ENCODE peak calls at places on chromosomes 6 and 20, in ten cellular contexts. K is ELR; G is left ventricle myocardium inferior; H is osteoblast; Y is epithelial cell of esophagus; O is effector CD4-positive, alpha-beta T cell; W is astrocyte of the spinal cord; N is activated B cell treated with CpG ODN at 0.5 μM for 24 hours; I is PC-9; F is EL. S is an unnamed sample.

GRCh38 chr6:13478525-13478962 is 8.9 kb downstream of the GFOD1 start:
- DNase-seq in Y (no peak), G (no peak), N (no peak), I (no peak), H (no peak), K (no peak), W (no peak), F (no peak), O (no peak), S (no peak)

GRCh38 chr20:2301164-2301622 is 5.4 kb downstream of the TGM3 start:
- DNase-seq in Y (peak; percentile 22), I (no peak), K (peak; percentile 61), O (no peak), H (no peak), G (peak; percentile 35), F (peak; percentile 60), N (peak; percentile 52), W (no peak), S (no peak)

GRCh38 chr6:146358341-146359046 is 185.1 kb upstream of the RAB32 start:
- DNase-seq in H (peak; percentile 53), Y (peak; percentile 22), G (no peak), F (peak; percentile 32), K (peak; percentile 51), I (no peak), N (no peak), O (no peak), W (peak; percentile 67), S (no peak)

GRCh38 chr6:1286972-1287600 is 24.8 kb upstream of the FOXQ1 start:
- DNase-seq in I (peak; percentile 87), W (peak; percentile 87), K (peak; percentile 95), Y (peak; percentile 98), G (no peak), H (peak; percentile 60), F (peak; percentile 90), N (no peak), O (no peak), S (no peak)

GRCh38 chr20:208937-209566 is 18.0 kb upstream of the DEFB129 start:
- DNase-seq in Y (peak; percentile 80), K (peak; percentile 73), H (peak; percentile 60), W (peak; percentile 61), F (peak; percentile 67), N (no peak), I (peak; percentile 4), G (no peak), O (no peak), S (no peak)

GRCh38 chr20:30168025-30168799 is 1089.3 kb upstream of the DEFB115 start:
- DNase-seq in O (no peak), G (no peak), Y (no peak), N (no peak), I (no peak), K (no peak), H (no peak), F (no peak), W (no peak), S (no peak)

GRCh38 chr6:854405-855073 is 161.6 kb upstream of the EXOC2 start:
- DNase-seq in W (peak; percentile 67), G (no peak), F (peak; percentile 36), O (no peak), I (no peak), N (no peak), H (no peak), K (no peak), Y (no peak), S (no peak)

GRCh38 chr6:39360378-39360777 is 37.9 kb upstream of the KCNK16 start:
- DNase-seq in W (no peak), Y (no peak), I (no peak), F (no peak), G (no peak), H (no peak), O (no peak), K (no peak), N (no peak), S (no peak)

GRCh38 chr20:47334022-47334551 is 22.4 kb downstream of the ZMYND8 start:
- DNase-seq in H (peak; percentile 84), G (no peak), F (peak; percentile 98), Y (peak; percentile 93), N (no peak), W (peak; percentile 96), O (no peak), I (peak; percentile 50), K (peak; percentile 100), S (no peak)

GRCh38 chr6:154154389-154154967 is 115.4 kb downstream of the OPRM1 start:
- DNase-seq in I (no peak), Y (peak; percentile 74), H (peak; percentile 47), F (peak; percentile 60), W (peak; percentile 81), N (no peak), G (no peak), K (peak; percentile 75), O (peak; percentile 68), S (peak; percentile 70)

S was measured in uterus.